ENCODE peak calls at places on chromosome 11, in four cellular contexts. One of them, this sample, is unnamed. For H3K27me3, the result is how much of the 10 kb centered on the place peaks cover.

GRCh38 chr11:120339394-120339890 is 3.2 kb downstream of the ARHGEF12 start:
- DNase-seq in fibroblast of lung: peak
- DNase-seq in pancreas: no peak
- DNase-seq in spleen: no peak
- DNase-seq in this sample: no peak

GRCh38 chr11:77819921-77820564 is 479 bp downstream of the RSF1 start:
- DNase-seq in fibroblast of lung: peak
- DNase-seq in pancreas: peak
- DNase-seq in spleen: no peak
- DNase-seq in this sample: peak

GRCh38 chr11:9806946-9807687 is 143.2 kb downstream of the SWAP70 start:
- DNase-seq in spleen: no peak
- DNase-seq in fibroblast of lung: no peak
- DNase-seq in pancreas: no peak
- DNase-seq in this sample: no peak

GRCh38 chr11:96781082-96781481 is 391.3 kb downstream of the JRKL start:
- DNase-seq in fibroblast of lung: peak
- DNase-seq in pancreas: no peak
- DNase-seq in spleen: no peak
- DNase-seq in this sample: no peak

GRCh38 chr11:45805305-45806071 is 539 bp downstream of the SLC35C1 start:
- DNase-seq in pancreas: peak
- DNase-seq in fibroblast of lung: peak
- DNase-seq in spleen: peak
- DNase-seq in this sample: no peak

GRCh38 chr11:131796541-131796940 is 426.1 kb downstream of the NTM start:
- DNase-seq in pancreas: no peak
- DNase-seq in fibroblast of lung: no peak
- DNase-seq in spleen: no peak
- DNase-seq in this sample: no peak

GRCh38 chr11:77590194-77590591 is 440 bp downstream of the AQP11 start:
- DNase-seq in fibroblast of lung: peak
- DNase-seq in pancreas: peak
- DNase-seq in spleen: no peak
- DNase-seq in this sample: no peak

GRCh38 chr11:14449302-14449714 is 50.3 kb downstream of the COPB1 start:
- DNase-seq in fibroblast of lung: no peak
- DNase-seq in pancreas: no peak
- DNase-seq in spleen: no peak
- DNase-seq in this sample: no peak

GRCh38 chr11:131904756-131905155 is 534.3 kb downstream of the NTM start:
- DNase-seq in spleen: no peak
- DNase-seq in pancreas: no peak
- DNase-seq in fibroblast of lung: no peak
- DNase-seq in this sample: no peak

GRCh38 chr11:128497057-128497957 is 90.1 kb downstream of the ETS1 start:
- DNase-seq in fibroblast of lung: peak
- DNase-seq in spleen: no peak
- DNase-seq in pancreas: peak
- DNase-seq in this sample: no peak

GRCh38 chr11:117232911-117233409 is 489 bp downstream of the RNF214 start:
- DNase-seq in spleen: peak
- DNase-seq in pancreas: no peak
- DNase-seq in fibroblast of lung: no peak
- DNase-seq in this sample: no peak

GRCh38 chr11:95229199-95230053 is 1.6 kb downstream of the SESN3 start:
- DNase-seq in fibroblast of lung: peak
- DNase-seq in pancreas: no peak
- DNase-seq in spleen: peak
- DNase-seq in this sample: no peak

GRCh38 chr11:104118105-104118762 is 45.7 kb downstream of the PDGFD start:
- DNase-seq in pancreas: no peak
- DNase-seq in spleen: no peak
- DNase-seq in fibroblast of lung: no peak
- DNase-seq in this sample: no peak

GRCh38 chr11:5994791-5995190 is 8.0 kb upstream of the OR52L1 start:
- DNase-seq in pancreas: no peak
- DNase-seq in fibroblast of lung: no peak
- DNase-seq in spleen: no peak
- DNase-seq in this sample: no peak

GRCh38 chr11:5989203-5989602 is 2.4 kb upstream of the OR52L1 start:
- DNase-seq in spleen: no peak
- DNase-seq in fibroblast of lung: no peak
- DNase-seq in pancreas: no peak
- DNase-seq in this sample: no peak

GRCh38 chr11:5986885-5987284 is at the start of gene OR52L1:
- DNase-seq in spleen: no peak
- DNase-seq in fibroblast of lung: no peak
- DNase-seq in pancreas: no peak
- DNase-seq in this sample: no peak

GRCh38 chr11:5992150-5992549 is 5.4 kb upstream of the OR52L1 start:
- DNase-seq in pancreas: no peak
- DNase-seq in fibroblast of lung: no peak
- DNase-seq in spleen: no peak
- DNase-seq in this sample: no peak

GRCh38 chr11:5992604-5993251 is 5.9 kb upstream of the OR52L1 start:
- DNase-seq in fibroblast of lung: peak
- DNase-seq in spleen: no peak
- DNase-seq in pancreas: no peak
- DNase-seq in this sample: no peak
- TF ChIP-seq CTCF in fibroblast of lung: peak
- TF ChIP-seq CTCF in spleen: peak
- TF ChIP-seq CTCF in pancreas: peak
- TF ChIP-seq CTCF in this sample: no peak

DNA sequence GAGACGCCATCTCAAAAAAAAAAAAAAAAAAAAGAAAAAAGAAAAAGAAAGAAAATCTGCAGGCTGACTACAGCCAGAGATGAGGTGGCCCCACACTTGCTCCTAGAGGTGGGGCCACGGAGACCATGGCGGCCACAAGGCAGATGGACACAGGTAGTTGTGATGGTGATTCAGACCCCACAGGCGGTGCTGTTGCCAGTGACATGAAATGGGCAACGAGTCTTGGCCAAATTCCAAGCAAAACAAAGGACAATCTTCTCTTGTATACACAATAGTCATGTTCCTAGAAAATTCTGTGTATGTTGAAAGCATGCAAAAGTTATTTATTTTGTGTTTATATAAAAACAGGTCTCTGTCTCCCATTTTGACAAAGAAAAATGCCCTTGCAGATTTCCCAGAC is 22.6 kb upstream of the DAGLA start:
- DNase-seq in fibroblast of lung: no peak
- DNase-seq in spleen: no peak
- DNase-seq in pancreas: peak
- DNase-seq in this sample: no peak
- H3K27me3 ChIP-seq in fibroblast of lung: under half
- H3K27me3 ChIP-seq in spleen: under half
- H3K27me3 ChIP-seq in pancreas: under half
- H3K27me3 ChIP-seq in this sample: under half

GRCh38 chr11:65077466-65077865 is 6.4 kb downstream of the CDCA5 start:
- DNase-seq in spleen: no peak
- DNase-seq in fibroblast of lung: no peak
- DNase-seq in pancreas: no peak
- DNase-seq in this sample: no peak
- TF ChIP-seq CTCF in spleen: no peak
- TF ChIP-seq CTCF in fibroblast of lung: no peak
- TF ChIP-seq CTCF in pancreas: no peak
- TF ChIP-seq CTCF in this sample: no peak

GRCh38 chr11:20162824-20163777 is 2.8 kb upstream of the DBX1 start:
- DNase-seq in spleen: no peak
- DNase-seq in fibroblast of lung: peak
- DNase-seq in pancreas: no peak
- DNase-seq in this sample: no peak
- H3K27me3 ChIP-seq in spleen: half or more
- H3K27me3 ChIP-seq in fibroblast of lung: half or more
- H3K27me3 ChIP-seq in pancreas: under half
- H3K27me3 ChIP-seq in this sample: half or more

This sample was measured in CD8-positive, alpha-beta T cell.